ENCODE peak calls at places on chromosomes 16 and 17, in eight cellular contexts. One of them, this sample, is unnamed. For H3K4me1, the result is how much of the 10 kb centered on the place peaks cover.

GRCh38 chr17:17870292-17870691 is 33.5 kb upstream of the SREBF1 start:
- DNase-seq in transverse colon: no peak
- DNase-seq in sigmoid colon: no peak
- DNase-seq in stomach: no peak
- DNase-seq in suprapubic skin: no peak
- DNase-seq in HCT116: no peak
- DNase-seq in GM23338: peak
- DNase-seq in SK-N-SH: no peak
- DNase-seq in this sample: no peak

GRCh38 chr17:45719335-45720071 is 64.6 kb upstream of the CRHR1 start:
- DNase-seq in transverse colon: no peak
- DNase-seq in sigmoid colon: no peak
- DNase-seq in stomach: no peak
- DNase-seq in suprapubic skin: no peak
- DNase-seq in HCT116: peak
- DNase-seq in GM23338: peak
- DNase-seq in SK-N-SH: no peak
- DNase-seq in this sample: peak

GRCh38 chr16:87724490-87725291 is 41.1 kb downstream of the KLHDC4 start:
- DNase-seq in transverse colon: peak
- DNase-seq in sigmoid colon: no peak
- DNase-seq in stomach: no peak
- DNase-seq in suprapubic skin: no peak
- DNase-seq in HCT116: no peak
- DNase-seq in GM23338: no peak
- DNase-seq in SK-N-SH: no peak
- DNase-seq in this sample: no peak

GRCh38 chr16:76653390-76654026 is 376.3 kb downstream of the CNTNAP4 start:
- DNase-seq in transverse colon: no peak
- DNase-seq in sigmoid colon: no peak
- DNase-seq in stomach: no peak
- DNase-seq in suprapubic skin: no peak
- DNase-seq in HCT116: no peak
- DNase-seq in GM23338: peak
- DNase-seq in SK-N-SH: peak
- DNase-seq in this sample: no peak

GRCh38 chr16:27795992-27796614 is 246.2 kb downstream of the KATNIP start:
- DNase-seq in transverse colon: peak
- DNase-seq in sigmoid colon: no peak
- DNase-seq in stomach: peak
- DNase-seq in suprapubic skin: no peak
- DNase-seq in HCT116: peak
- DNase-seq in GM23338: peak
- DNase-seq in SK-N-SH: no peak
- DNase-seq in this sample: no peak

GRCh38 chr17:66755944-66756290 is 79.0 kb upstream of the CACNG5 start:
- DNase-seq in transverse colon: no peak
- DNase-seq in sigmoid colon: peak
- DNase-seq in stomach: no peak
- DNase-seq in suprapubic skin: no peak
- DNase-seq in HCT116: no peak
- DNase-seq in GM23338: no peak
- DNase-seq in SK-N-SH: no peak
- DNase-seq in this sample: no peak

GRCh38 chr16:12998376-12999085 is 97.1 kb downstream of the SHISA9 start:
- DNase-seq in transverse colon: no peak
- DNase-seq in sigmoid colon: no peak
- DNase-seq in stomach: no peak
- DNase-seq in suprapubic skin: no peak
- DNase-seq in HCT116: no peak
- DNase-seq in GM23338: no peak
- DNase-seq in SK-N-SH: no peak
- DNase-seq in this sample: no peak

GRCh38 chr16:31451681-31452351 is 7.5 kb upstream of the ARMC5 start:
- DNase-seq in transverse colon: no peak
- DNase-seq in sigmoid colon: peak
- DNase-seq in stomach: peak
- DNase-seq in suprapubic skin: peak
- DNase-seq in HCT116: peak
- DNase-seq in GM23338: peak
- DNase-seq in SK-N-SH: peak
- DNase-seq in this sample: peak

GRCh38 chr17:2697611-2698162 is 13.9 kb downstream of the CLUH start:
- DNase-seq in transverse colon: peak
- DNase-seq in sigmoid colon: peak
- DNase-seq in stomach: no peak
- DNase-seq in suprapubic skin: peak
- DNase-seq in HCT116: no peak
- DNase-seq in GM23338: no peak
- DNase-seq in SK-N-SH: peak
- DNase-seq in this sample: no peak

GRCh38 chr16:82741073-82741615 is 114.4 kb downstream of the CDH13 start:
- DNase-seq in transverse colon: no peak
- DNase-seq in sigmoid colon: no peak
- DNase-seq in stomach: no peak
- DNase-seq in suprapubic skin: no peak
- DNase-seq in HCT116: no peak
- DNase-seq in GM23338: no peak
- DNase-seq in SK-N-SH: no peak
- DNase-seq in this sample: no peak

GRCh38 chr17:10126554-10127493 is 71.6 kb downstream of the GAS7 start:
- DNase-seq in transverse colon: no peak
- DNase-seq in sigmoid colon: peak
- DNase-seq in stomach: no peak
- DNase-seq in suprapubic skin: no peak
- DNase-seq in HCT116: no peak
- DNase-seq in GM23338: peak
- DNase-seq in SK-N-SH: peak
- DNase-seq in this sample: no peak

GRCh38 chr17:1107777-1108559 is 71.8 kb downstream of the ABR start:
- DNase-seq in transverse colon: peak
- DNase-seq in sigmoid colon: no peak
- DNase-seq in stomach: no peak
- DNase-seq in suprapubic skin: no peak
- DNase-seq in HCT116: no peak
- DNase-seq in GM23338: no peak
- DNase-seq in SK-N-SH: no peak
- DNase-seq in this sample: no peak

GRCh38 chr17:37475713-37476420 is 13.8 kb upstream of the DUSP14 start:
- DNase-seq in transverse colon: no peak
- DNase-seq in sigmoid colon: no peak
- DNase-seq in stomach: no peak
- DNase-seq in suprapubic skin: no peak
- DNase-seq in HCT116: no peak
- DNase-seq in GM23338: no peak
- DNase-seq in SK-N-SH: no peak
- DNase-seq in this sample: no peak

GRCh38 chr16:2728034-2728433 is 8.0 kb upstream of the PRSS27 start:
- DNase-seq in transverse colon: no peak
- DNase-seq in sigmoid colon: no peak
- DNase-seq in stomach: no peak
- DNase-seq in suprapubic skin: no peak
- DNase-seq in HCT116: no peak
- DNase-seq in GM23338: no peak
- DNase-seq in SK-N-SH: no peak
- DNase-seq in this sample: no peak

GRCh38 chr16:27264151-27264550 is 4.4 kb downstream of the NSMCE1 start:
- DNase-seq in transverse colon: no peak
- DNase-seq in sigmoid colon: no peak
- DNase-seq in stomach: no peak
- DNase-seq in suprapubic skin: no peak
- DNase-seq in HCT116: peak
- DNase-seq in GM23338: no peak
- DNase-seq in SK-N-SH: no peak
- DNase-seq in this sample: no peak

GRCh38 chr17:49344914-49345313 is 17.1 kb downstream of the ZNF652 start:
- DNase-seq in transverse colon: no peak
- DNase-seq in sigmoid colon: no peak
- DNase-seq in stomach: no peak
- DNase-seq in suprapubic skin: no peak
- DNase-seq in HCT116: no peak
- DNase-seq in GM23338: no peak
- DNase-seq in SK-N-SH: no peak
- DNase-seq in this sample: no peak

GRCh38 chr16:56637814-56638750 is at the start of gene MT1A:
- DNase-seq in transverse colon: peak
- DNase-seq in sigmoid colon: peak
- DNase-seq in stomach: peak
- DNase-seq in suprapubic skin: peak
- DNase-seq in HCT116: no peak
- DNase-seq in GM23338: peak
- DNase-seq in SK-N-SH: peak
- DNase-seq in this sample: peak

GRCh38 chr16:11972128-11972527 is 4.4 kb upstream of the SNX29 start:
- DNase-seq in transverse colon: no peak
- DNase-seq in sigmoid colon: no peak
- DNase-seq in stomach: no peak
- DNase-seq in suprapubic skin: no peak
- DNase-seq in HCT116: no peak
- DNase-seq in GM23338: peak
- DNase-seq in SK-N-SH: no peak
- DNase-seq in this sample: no peak

GRCh38 chr16:4011225-4011939 is 104.9 kb downstream of the ADCY9 start:
- DNase-seq in transverse colon: no peak
- DNase-seq in sigmoid colon: no peak
- DNase-seq in stomach: no peak
- DNase-seq in suprapubic skin: no peak
- DNase-seq in HCT116: no peak
- DNase-seq in GM23338: peak
- DNase-seq in SK-N-SH: no peak
- DNase-seq in this sample: no peak

GRCh38 chr17:18257268-18257681 is 1.3 kb downstream of the FLII start:
- DNase-seq in transverse colon: peak
- DNase-seq in sigmoid colon: no peak
- DNase-seq in stomach: peak
- DNase-seq in suprapubic skin: no peak
- DNase-seq in HCT116: no peak
- DNase-seq in GM23338: peak
- DNase-seq in SK-N-SH: no peak
- DNase-seq in this sample: peak

GRCh38 chr16:89491238-89491869 is 993 bp upstream of the ANKRD11 start:
- DNase-seq in transverse colon: no peak
- DNase-seq in sigmoid colon: no peak
- DNase-seq in stomach: no peak
- DNase-seq in suprapubic skin: no peak
- DNase-seq in HCT116: no peak
- DNase-seq in GM23338: peak
- DNase-seq in SK-N-SH: peak
- DNase-seq in this sample: no peak
- H3K4me3 ChIP-seq in transverse colon: peak
- H3K4me3 ChIP-seq in sigmoid colon: peak
- H3K4me3 ChIP-seq in stomach: peak
- H3K4me3 ChIP-seq in suprapubic skin: peak
- H3K4me3 ChIP-seq in HCT116: peak
- H3K4me3 ChIP-seq in GM23338: peak
- H3K4me3 ChIP-seq in SK-N-SH: peak
- H3K4me3 ChIP-seq in this sample: peak

GRCh38 chr17:43564080-43564594 is 18.0 kb upstream of the ETV4 start:
- DNase-seq in transverse colon: no peak
- DNase-seq in sigmoid colon: no peak
- DNase-seq in stomach: no peak
- DNase-seq in suprapubic skin: no peak
- DNase-seq in HCT116: no peak
- DNase-seq in GM23338: no peak
- DNase-seq in SK-N-SH: no peak
- DNase-seq in this sample: no peak

GRCh38 chr17:43563262-43564079 is 17.3 kb upstream of the ETV4 start:
- DNase-seq in transverse colon: no peak
- DNase-seq in sigmoid colon: no peak
- DNase-seq in stomach: no peak
- DNase-seq in suprapubic skin: no peak
- DNase-seq in HCT116: no peak
- DNase-seq in GM23338: peak
- DNase-seq in SK-N-SH: no peak
- DNase-seq in this sample: no peak

GRCh38 chr17:43560461-43561427 is 14.6 kb upstream of the ETV4 start:
- DNase-seq in transverse colon: no peak
- DNase-seq in sigmoid colon: no peak
- DNase-seq in stomach: no peak
- DNase-seq in suprapubic skin: no peak
- DNase-seq in HCT116: no peak
- DNase-seq in GM23338: no peak
- DNase-seq in SK-N-SH: no peak
- DNase-seq in this sample: no peak

GRCh38 chr17:43559161-43559816 is 13.1 kb upstream of the ETV4 start:
- DNase-seq in transverse colon: no peak
- DNase-seq in sigmoid colon: no peak
- DNase-seq in stomach: no peak
- DNase-seq in suprapubic skin: no peak
- DNase-seq in HCT116: no peak
- DNase-seq in GM23338: no peak
- DNase-seq in SK-N-SH: no peak
- DNase-seq in this sample: no peak

DNA sequence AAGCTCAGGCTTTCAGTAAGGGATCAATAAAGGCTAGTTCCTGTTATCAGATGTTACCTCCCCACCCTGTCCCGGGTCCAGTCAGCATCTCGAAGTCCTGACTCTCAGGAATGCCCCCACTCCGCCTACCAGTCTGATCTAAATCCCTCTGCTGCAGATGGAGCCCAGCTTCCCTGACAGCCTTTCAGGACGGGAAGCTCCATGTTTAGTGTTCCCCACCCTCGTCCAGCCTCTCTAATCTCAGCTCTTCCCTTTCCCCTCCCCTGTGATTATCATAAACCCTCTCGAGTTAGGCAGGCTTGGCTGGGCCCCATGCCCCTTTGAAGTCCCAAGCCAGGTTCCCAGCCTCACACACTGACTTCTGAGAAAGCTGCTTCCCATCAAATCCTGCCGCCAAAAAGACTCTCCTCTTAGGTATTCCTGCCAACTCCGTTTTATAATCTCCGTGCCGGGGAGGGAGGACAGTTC is 16.6 kb upstream of the ETV4 start:
- DNase-seq in transverse colon: no peak
- DNase-seq in sigmoid colon: peak
- DNase-seq in stomach: no peak
- DNase-seq in suprapubic skin: no peak
- DNase-seq in HCT116: no peak
- DNase-seq in GM23338: peak
- DNase-seq in SK-N-SH: no peak
- DNase-seq in this sample: no peak
- TF ChIP-seq POLR2AphosphoS5 in transverse colon: no peak
- TF ChIP-seq POLR2AphosphoS5 in sigmoid colon: no peak
- TF ChIP-seq POLR2AphosphoS5 in stomach: no peak
- TF ChIP-seq POLR2AphosphoS5 in suprapubic skin: no peak
- TF ChIP-seq POLR2AphosphoS5 in HCT116: no peak
- TF ChIP-seq POLR2AphosphoS5 in GM23338: no peak
- TF ChIP-seq POLR2AphosphoS5 in SK-N-SH: no peak
- TF ChIP-seq POLR2AphosphoS5 in this sample: no peak

GRCh38 chr16:68381363-68381724 is 67.0 kb downstream of the SMPD3 start:
- DNase-seq in transverse colon: no peak
- DNase-seq in sigmoid colon: no peak
- DNase-seq in stomach: no peak
- DNase-seq in suprapubic skin: no peak
- DNase-seq in HCT116: no peak
- DNase-seq in GM23338: no peak
- DNase-seq in SK-N-SH: no peak
- DNase-seq in this sample: no peak
- H3K4me1 ChIP-seq in transverse colon: under half
- H3K4me1 ChIP-seq in sigmoid colon: under half
- H3K4me1 ChIP-seq in stomach: under half
- H3K4me1 ChIP-seq in suprapubic skin: under half
- H3K4me1 ChIP-seq in HCT116: under half
- H3K4me1 ChIP-seq in GM23338: under half
- H3K4me1 ChIP-seq in SK-N-SH: under half
- H3K4me1 ChIP-seq in this sample: under half

GRCh38 chr16:8517280-8517679 is 73.0 kb downstream of the TMEM114 start:
- DNase-seq in transverse colon: no peak
- DNase-seq in sigmoid colon: no peak
- DNase-seq in stomach: no peak
- DNase-seq in suprapubic skin: no peak
- DNase-seq in HCT116: no peak
- DNase-seq in GM23338: no peak
- DNase-seq in SK-N-SH: no peak
- DNase-seq in this sample: no peak
- H3K4me3 ChIP-seq in transverse colon: no peak
- H3K4me3 ChIP-seq in sigmoid colon: no peak
- H3K4me3 ChIP-seq in stomach: no peak
- H3K4me3 ChIP-seq in suprapubic skin: no peak
- H3K4me3 ChIP-seq in HCT116: no peak
- H3K4me3 ChIP-seq in GM23338: no peak
- H3K4me3 ChIP-seq in SK-N-SH: no peak
- H3K4me3 ChIP-seq in this sample: no peak

This sample was measured in prostate gland.